ENCODE peak calls at places on chromosomes 7 and 10, in five cellular contexts. X is psoas muscle, Q is left ventricle myocardium inferior, C is cardiac muscle cell, W is HCT116. O is an unnamed sample. For H3K27me3, the result is how much of the 10 kb centered on the place peaks cover.

GRCh38 chr10:124214610-124215009 is 121.2 kb upstream of the CHST15 start:
- DNase-seq in C (no peak), Q (no peak), W (no peak), X (no peak), O (no peak)

GRCh38 chr10:59376817-59377340 is 14.5 kb upstream of the FAM13C start:
- DNase-seq in X (no peak), C (no peak), Q (no peak), W (no peak), O (no peak)

GRCh38 chr7:103487419-103487818 is 41.4 kb upstream of the SLC26A5 start:
- DNase-seq in C (no peak), W (no peak), X (no peak), Q (no peak), O (no peak)

GRCh38 chr7:101315336-101315735 is 6.3 kb downstream of the IFT22 start:
- DNase-seq in Q (no peak), C (peak), W (peak), X (no peak), O (no peak)

GRCh38 chr10:92757066-92757716 is 67.4 kb downstream of the HHEX start:
- DNase-seq in C (peak), Q (peak), W (peak), X (peak), O (peak)

GRCh38 chr7:134565643-134566136 is 16.8 kb downstream of the AKR1B15 start:
- DNase-seq in C (no peak), X (peak), W (no peak), Q (no peak), O (no peak)

GRCh38 chr7:80350430-80350829 is 161.4 kb downstream of the GNAT3 start:
- DNase-seq in W (no peak), C (no peak), X (no peak), Q (no peak), O (no peak)

GRCh38 chr7:7720750-7721621 is 2.6 kb upstream of the RPA3 start:
- DNase-seq in C (no peak), W (no peak), Q (no peak), X (no peak), O (no peak)

GRCh38 chr7:36278767-36279171 is 110.9 kb upstream of the ANLN start:
- DNase-seq in C (peak), Q (no peak), W (no peak), X (no peak), O (peak)

GRCh38 chr10:14039968-14040668 is 290.6 kb downstream of the FRMD4A start:
- DNase-seq in Q (no peak), W (no peak), C (no peak), X (no peak), O (no peak)

GRCh38 chr10:21811245-21811585 is 192.3 kb downstream of the DNAJC1 start:
- DNase-seq in Q (no peak), C (no peak), W (no peak), X (no peak), O (no peak)

DNA sequence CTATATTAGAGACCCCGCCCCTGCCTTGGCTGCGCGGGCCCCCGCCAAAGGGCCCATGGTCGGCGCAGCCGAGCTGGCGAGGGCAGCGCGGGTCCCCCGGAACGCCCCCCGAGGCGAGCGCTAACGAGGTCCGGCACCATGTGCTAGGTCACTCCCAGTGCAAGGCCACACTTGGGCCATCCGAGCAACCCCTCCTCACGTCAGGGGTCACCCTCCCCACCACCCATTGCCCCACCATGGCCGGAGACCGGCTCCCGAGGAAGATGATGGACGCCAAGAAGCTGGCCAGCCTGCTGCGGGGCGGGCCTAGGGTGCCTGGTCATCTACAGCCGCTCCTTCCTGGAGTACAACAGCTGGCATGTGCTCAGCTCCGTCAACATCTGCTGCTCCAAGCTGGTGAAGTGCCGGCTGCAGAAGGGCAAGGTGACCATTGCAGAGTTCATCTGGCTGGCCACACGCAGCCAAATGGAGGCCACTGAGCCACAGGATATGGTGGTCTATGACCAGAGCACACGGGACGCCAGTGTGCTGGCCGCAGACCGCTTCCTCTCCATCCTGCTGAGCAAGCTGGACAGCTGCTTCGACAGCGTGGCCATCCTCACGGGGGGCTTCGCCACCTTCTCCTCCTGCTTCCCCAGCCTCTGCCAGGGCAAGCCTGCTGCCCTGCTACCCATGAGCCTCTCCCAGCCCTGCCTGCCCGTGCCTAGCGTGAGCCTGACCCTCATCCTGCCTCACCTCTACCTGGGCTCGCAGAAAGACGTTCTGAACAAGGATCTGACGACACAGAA is 12.4 kb upstream of the SEC24C start:
- DNase-seq in X (no peak), Q (no peak), C (no peak), W (no peak), O (peak)
- H3K4me3 ChIP-seq in X (peak), Q (peak), C (peak), W (peak), O (no peak)

GRCh38 chr7:150800576-150801241 is at the start of gene TMEM176A:
- DNase-seq in Q (no peak), W (no peak), X (no peak), C (no peak), O (no peak)

GRCh38 chr7:150801946-150802771 is 1.6 kb downstream of the TMEM176A start:
- DNase-seq in X (no peak), W (no peak), Q (no peak), C (no peak), O (no peak)

GRCh38 chr7:150799156-150799555 is 1.0 kb downstream of the TMEM176B start:
- DNase-seq in X (no peak), C (no peak), W (no peak), Q (no peak), O (no peak)

GRCh38 chr7:150801242-150801945 is 825 bp downstream of the TMEM176A start:
- DNase-seq in C (no peak), X (no peak), Q (no peak), W (no peak), O (no peak)

GRCh38 chr7:150799741-150800575 is at the start of gene TMEM176B:
- DNase-seq in W (no peak), X (peak), Q (peak), C (peak), O (no peak)
- H3K27me3 ChIP-seq in W (under half), X (half or more), Q (under half), C (half or more), O (under half)

GRCh38 chr10:72084094-72084459 is 4.3 kb downstream of the SPOCK2 start:
- DNase-seq in Q (no peak), C (no peak), W (no peak), X (no peak), O (no peak)
- H3K4me3 ChIP-seq in Q (no peak), C (no peak), W (no peak), X (no peak), O (no peak)

DNA sequence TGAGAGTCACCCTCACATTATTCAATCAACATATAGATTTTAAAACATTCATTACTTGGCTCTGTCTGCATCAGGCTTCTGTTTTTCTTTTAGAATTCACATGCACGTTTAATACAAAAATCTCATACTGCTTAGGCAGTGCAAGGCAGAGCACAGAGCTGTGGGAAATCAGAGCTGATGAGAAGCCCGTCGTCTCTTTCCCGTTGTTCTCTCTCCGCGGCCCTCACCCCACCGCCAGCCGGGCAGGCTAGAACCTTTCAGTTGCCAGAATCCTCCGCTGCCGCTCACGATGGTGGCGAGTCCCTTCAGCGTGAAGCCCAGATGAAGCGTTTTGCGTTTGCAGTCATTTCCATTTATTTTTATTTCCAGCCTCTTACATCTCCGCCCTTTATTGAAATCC is 648.2 kb downstream of the SDK1 start:
- DNase-seq in X (no peak), C (no peak), W (no peak), Q (no peak), O (no peak)
- H3K27me3 ChIP-seq in X (under half), C (under half), W (under half), Q (under half), O (under half)

GRCh38 chr10:109899578-109900355 is 23.5 kb downstream of the XPNPEP1 start:
- DNase-seq in Q (no peak), W (no peak), X (no peak), C (no peak), O (no peak)

GRCh38 chr10:109898007-109898406 is 25.3 kb downstream of the XPNPEP1 start:
- DNase-seq in C (no peak), W (no peak), Q (no peak), X (no peak), O (no peak)

GRCh38 chr10:109895848-109896247 is 27.5 kb downstream of the XPNPEP1 start:
- DNase-seq in W (no peak), X (no peak), Q (no peak), C (no peak), O (no peak)

GRCh38 chr10:109895095-109895818 is 28.1 kb downstream of the XPNPEP1 start:
- DNase-seq in C (peak), W (no peak), X (peak), Q (peak), O (no peak)

DNA sequence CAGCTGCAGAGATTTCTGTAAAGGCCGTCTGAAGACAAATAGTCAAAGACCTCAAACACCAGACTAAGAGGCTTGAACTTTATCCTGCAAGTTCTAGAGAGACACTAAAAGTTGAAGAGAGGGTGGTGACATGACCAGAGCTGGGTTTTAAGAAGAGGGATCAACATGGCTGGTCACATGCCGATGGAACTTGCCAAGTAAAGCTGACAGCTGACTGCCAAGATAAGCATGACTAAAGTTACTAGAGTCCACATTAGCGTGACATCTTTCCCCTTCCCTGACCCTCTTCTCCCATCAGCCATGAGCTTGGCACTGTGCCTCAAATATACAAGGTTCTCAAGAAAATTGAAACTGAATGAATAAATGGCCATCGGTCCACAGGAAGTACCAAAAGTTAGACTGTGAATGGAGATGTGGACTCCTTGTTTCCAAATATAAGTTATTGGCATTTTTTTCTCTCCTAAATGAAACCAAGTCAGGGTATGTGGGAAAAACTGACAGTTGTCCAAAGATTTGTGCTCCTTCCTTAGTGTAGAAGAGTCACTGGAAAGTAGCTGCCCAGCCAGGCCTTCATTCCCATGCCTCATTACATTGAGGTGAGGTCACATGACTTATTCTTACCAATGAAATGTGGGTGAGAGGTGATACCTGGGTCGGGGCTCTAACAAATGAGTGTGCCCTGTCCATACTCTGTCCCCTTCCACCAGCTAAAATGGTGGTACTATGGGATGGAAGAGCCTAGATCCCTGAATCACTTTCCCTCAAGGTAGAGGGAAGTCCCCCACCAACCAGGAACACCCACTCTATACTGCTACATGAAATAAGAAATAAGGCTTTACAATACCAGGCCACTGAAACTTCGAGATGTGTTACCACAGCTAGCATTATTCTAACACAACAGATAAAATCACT is 24.4 kb downstream of the XPNPEP1 start:
- DNase-seq in W (no peak), Q (peak), X (no peak), C (no peak), O (no peak)
- H3K4me3 ChIP-seq in W (no peak), Q (no peak), X (no peak), C (no peak), O (no peak)

DNA sequence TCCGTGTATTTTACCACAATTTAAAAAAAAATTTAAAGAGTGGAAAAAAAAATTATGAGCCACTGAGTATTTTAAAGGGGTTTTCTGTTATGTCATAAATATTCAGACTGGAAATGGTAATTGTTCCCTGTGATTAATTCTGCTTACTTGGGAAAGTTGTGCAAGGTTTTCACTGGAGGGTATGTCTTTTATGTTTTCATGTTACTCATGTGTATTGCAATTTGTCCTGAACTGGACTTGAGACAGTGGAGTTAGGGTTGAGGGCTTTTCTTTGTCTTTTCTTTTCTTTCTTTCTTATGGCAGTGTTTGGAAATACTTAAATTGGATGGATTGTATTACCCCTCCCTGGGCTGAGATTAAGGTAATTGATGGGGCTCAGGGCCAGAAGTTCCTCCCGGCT is 257.7 kb downstream of the BAMBI start:
- DNase-seq in Q (no peak), W (no peak), C (no peak), X (no peak), O (no peak)
- H3K27me3 ChIP-seq in Q (under half), W (under half), C (under half), X (under half), O (under half)